ENCODE peak calls at places on chromosomes 13 and 19, in five cellular contexts. D is thoracic aorta, V is non-pigmented ciliary epithelial cell, R is ELF-1, P is AG09319. F is an unnamed sample.

GRCh38 chr13:101474419-101474957 is 22.0 kb downstream of the ITGBL1 start:
- DNase-seq in D (no peak), V (no peak), R (no peak), P (peak), F (peak)

GRCh38 chr19:56114711-56115110 is 6.4 kb downstream of the ZNF787 start:
- DNase-seq in D (no peak), V (no peak), R (no peak), P (no peak), F (no peak)

GRCh38 chr13:40639226-40639681 is 27.2 kb downstream of the FOXO1 start:
- DNase-seq in D (no peak), V (no peak), R (peak), P (no peak), F (no peak)

GRCh38 chr13:60448907-60449510 is 52.0 kb downstream of the TDRD3 start:
- DNase-seq in D (no peak), V (peak), R (no peak), P (peak), F (peak)

GRCh38 chr19:47523473-47523872 is 8.6 kb upstream of the NAPA start:
- DNase-seq in D (no peak), V (no peak), R (no peak), P (no peak), F (no peak)

GRCh38 chr19:32863841-32864240 is 5.7 kb downstream of the SLC7A9 start:
- DNase-seq in D (no peak), V (no peak), R (no peak), P (no peak), F (no peak)

GRCh38 chr13:105814219-105814901 is 721.1 kb downstream of the EFNB2 start:
- DNase-seq in D (no peak), V (no peak), R (no peak), P (no peak), F (no peak)

GRCh38 chr13:111175372-111175771 is 60.3 kb downstream of the ARHGEF7 start:
- DNase-seq in D (no peak), V (no peak), R (no peak), P (no peak), F (no peak)

GRCh38 chr13:29621401-29621800 is 25.9 kb upstream of the SLC7A1 start:
- DNase-seq in D (no peak), V (peak), R (no peak), P (no peak), F (no peak)

GRCh38 chr19:3528539-3529211 is 10.3 kb upstream of the TEKTIP1 start:
- DNase-seq in D (no peak), V (no peak), R (no peak), P (no peak), F (no peak)

GRCh38 chr19:47132522-47132852 is 1.9 kb downstream of the SAE1 start:
- DNase-seq in D (no peak), V (no peak), R (no peak), P (no peak), F (no peak)

GRCh38 chr19:741506-742131 is 9.3 kb upstream of the MISP start:
- DNase-seq in D (no peak), V (no peak), R (peak), P (no peak), F (no peak)

F was measured in AG08396.